ENCODE peak calls at places on chromosomes 12 and 14, in eight cellular contexts. J is spleen; R is IMR-90; B is effector memory CD4-positive, alpha-beta T cell; Q is aorta; D is body of pancreas; Y is upper lobe of left lung; X is PC-9. T is an unnamed sample.

GRCh38 chr14:60652674-60653387 is 3.6 kb upstream of the SIX1 start:
- DNase-seq in R (peak), D (no peak), Q (no peak), J (no peak), Y (peak), X (no peak), B (no peak), T (no peak)

GRCh38 chr14:56487090-56487667 is 92.4 kb upstream of the TMEM260 start:
- DNase-seq in D (no peak), Q (no peak), B (no peak), Y (no peak), R (peak), X (no peak), J (no peak), T (peak)

GRCh38 chr12:127145543-127145928 is 1121.4 kb upstream of the TMEM132C start:
- DNase-seq in J (no peak), Q (no peak), Y (no peak), R (no peak), D (no peak), X (no peak), B (no peak), T (no peak)

GRCh38 chr12:55830601-55831406 is 1.4 kb upstream of the DNAJC14 start:
- DNase-seq in J (peak), Q (peak), B (no peak), X (peak), R (peak), Y (peak), D (peak), T (no peak)

GRCh38 chr14:91873476-91874265 is 6.3 kb upstream of the TC2N start:
- DNase-seq in Y (no peak), B (peak), J (peak), X (no peak), D (no peak), R (peak), Q (no peak), T (peak)

GRCh38 chr14:103808403-103809001 is 38.9 kb downstream of the PPP1R13B start:
- DNase-seq in Q (peak), R (peak), D (peak), X (peak), J (peak), Y (no peak), B (peak), T (no peak)

GRCh38 chr14:21087294-21088091 is 11.0 kb downstream of the ZNF219 start:
- DNase-seq in Q (peak), R (peak), X (no peak), J (peak), B (peak), D (no peak), Y (peak), T (no peak)

GRCh38 chr12:64707362-64707761 is 51.8 kb downstream of the GNS start:
- DNase-seq in D (no peak), J (no peak), X (no peak), B (no peak), R (no peak), Y (no peak), Q (no peak), T (no peak)

GRCh38 chr14:100398044-100398443 is 74.9 kb downstream of the SLC25A47 start:
- DNase-seq in R (no peak), D (no peak), Y (no peak), Q (no peak), J (no peak), X (no peak), B (no peak), T (no peak)

GRCh38 chr12:81257952-81258551 is 180.2 kb downstream of the ACSS3 start:
- DNase-seq in Q (no peak), D (no peak), B (no peak), X (no peak), R (peak), Y (no peak), J (no peak), T (no peak)

GRCh38 chr12:113092478-113093408 is 36.2 kb downstream of the DTX1 start:
- DNase-seq in R (no peak), Y (peak), Q (no peak), X (peak), J (peak), D (no peak), B (no peak), T (no peak)

GRCh38 chr12:90897316-90897715 is 57.7 kb downstream of the CCER1 start:
- DNase-seq in Y (no peak), Q (no peak), X (no peak), B (no peak), J (no peak), D (no peak), R (no peak), T (no peak)

GRCh38 chr12:14416658-14417057 is 51.2 kb downstream of the ATF7IP start:
- DNase-seq in Y (no peak), B (no peak), Q (no peak), R (peak), D (no peak), J (no peak), X (peak), T (no peak)

GRCh38 chr12:28795306-28795705 is 353.8 kb upstream of the FAR2 start:
- DNase-seq in Q (no peak), R (peak), X (no peak), J (no peak), Y (no peak), D (no peak), B (no peak), T (no peak)

GRCh38 chr14:47678157-47678556 is 2.8 kb upstream of the MDGA2 start:
- DNase-seq in R (no peak), B (no peak), Q (no peak), J (no peak), Y (no peak), X (no peak), D (no peak), T (no peak)

GRCh38 chr14:102071283-102071998 is 15.4 kb downstream of the HSP90AA1 start:
- DNase-seq in Y (no peak), Q (no peak), B (no peak), X (peak), R (peak), J (peak), D (no peak), T (no peak)

GRCh38 chr14:90288646-90289355 is 32.4 kb downstream of the PSMC1 start:
- DNase-seq in Y (no peak), B (no peak), Q (no peak), J (no peak), D (no peak), R (peak), X (no peak), T (no peak)

GRCh38 chr12:96989916-96990315 is 82.9 kb downstream of the NEDD1 start:
- DNase-seq in Q (no peak), Y (no peak), D (peak), J (no peak), B (no peak), R (no peak), X (peak), T (no peak)

GRCh38 chr14:102838531-102838930 is 61.3 kb downstream of the TRAF3 start:
- DNase-seq in X (no peak), J (no peak), R (no peak), D (no peak), B (no peak), Q (no peak), Y (no peak), T (no peak)

GRCh38 chr14:26132061-26132460 is 465.8 kb downstream of the NOVA1 start:
- DNase-seq in J (no peak), D (no peak), X (no peak), R (no peak), Q (no peak), Y (no peak), B (no peak), T (no peak)

DNA sequence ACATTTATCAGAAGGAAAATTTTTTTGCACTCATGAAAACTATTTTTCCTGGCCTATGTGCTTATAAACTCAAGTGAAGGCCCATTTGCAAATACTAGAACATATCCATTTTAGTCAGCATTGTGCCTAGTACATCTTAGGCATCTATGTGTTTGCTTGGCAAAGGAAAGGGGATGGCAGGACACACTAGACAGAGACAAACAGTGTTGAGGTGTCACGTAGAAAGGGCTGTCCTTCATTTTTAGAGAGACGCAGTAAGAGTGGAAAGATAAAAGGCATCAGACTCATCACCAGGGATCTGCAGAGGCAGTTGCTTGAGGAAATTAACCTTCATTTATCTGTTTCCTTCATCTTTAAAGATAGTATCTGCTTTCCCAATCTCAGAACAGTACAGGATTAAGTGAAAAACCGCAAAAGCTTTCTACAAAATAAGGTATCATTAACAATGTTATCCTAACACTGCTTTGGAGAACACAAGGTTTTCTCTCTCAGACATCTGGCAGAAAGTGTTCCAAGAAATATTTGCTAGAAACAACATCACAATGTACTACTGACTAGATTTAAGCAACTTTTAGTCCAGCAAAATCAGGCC is 2.1 kb downstream of the YBX3 start:
- DNase-seq in X (no peak), J (no peak), Q (no peak), D (no peak), B (no peak), Y (no peak), R (no peak), T (no peak)
- H3K27ac ChIP-seq in X (peak), J (peak), Q (peak), D (peak), B (no peak), Y (peak), R (peak), T (peak)

DNA sequence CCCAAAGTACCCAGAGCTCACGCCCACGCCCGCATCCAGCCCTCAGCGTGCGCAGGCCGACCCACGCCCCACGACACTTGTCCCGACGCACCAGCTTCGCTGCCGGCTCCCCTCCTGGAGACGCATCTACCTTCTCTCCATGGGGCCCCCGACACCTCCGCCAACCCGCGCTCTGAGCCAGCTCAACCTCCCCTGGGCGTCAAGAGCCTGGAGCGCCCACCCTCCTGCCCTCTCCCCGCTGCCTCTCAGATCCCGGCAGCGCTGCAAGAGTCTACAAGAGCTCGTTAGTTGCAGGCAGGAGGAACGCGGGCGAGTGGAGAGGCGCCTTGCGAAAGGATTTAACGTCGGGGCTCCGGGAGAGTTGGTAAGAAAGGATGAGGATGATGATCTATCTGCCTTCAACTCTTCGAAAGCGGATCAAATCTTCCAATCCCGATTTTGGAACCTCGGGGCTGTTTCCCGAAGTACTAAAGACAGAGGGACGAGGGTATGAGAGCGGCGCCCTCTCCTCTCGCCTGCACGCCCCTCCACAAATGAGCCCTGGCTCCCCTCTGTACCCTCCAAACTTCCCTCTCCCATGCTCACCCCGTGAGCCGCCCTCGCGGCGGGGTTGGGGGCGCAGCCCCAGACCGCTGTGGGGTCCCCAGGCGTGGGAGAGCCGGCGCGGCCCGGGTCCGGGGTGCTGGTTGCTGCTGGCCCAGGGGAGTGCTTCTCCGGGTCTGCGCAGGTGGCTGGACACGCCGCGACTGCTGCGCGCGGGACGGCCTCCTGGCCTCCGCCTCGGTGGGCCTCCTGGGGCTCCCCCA is 968 bp downstream of the LTBP2 start:
- DNase-seq in R (peak), Q (no peak), D (no peak), J (peak), X (no peak), B (no peak), Y (peak), T (no peak)
- H3K27ac ChIP-seq in R (peak), Q (no peak), D (no peak), J (no peak), X (no peak), B (no peak), Y (peak), T (peak)

GRCh38 chr12:32497864-32498263 is 98.5 kb downstream of the FGD4 start:
- DNase-seq in R (no peak), D (no peak), B (no peak), J (no peak), Q (no peak), X (no peak), Y (no peak), T (no peak)
- H3K27ac ChIP-seq in R (no peak), D (no peak), B (no peak), J (no peak), Q (no peak), X (no peak), Y (no peak), T (no peak)

GRCh38 chr12:12521044-12521485 is 41.6 kb downstream of the DUSP16 start:
- DNase-seq in X (no peak), R (no peak), Q (no peak), D (no peak), J (no peak), Y (no peak), B (no peak), T (no peak)
- H3K27ac ChIP-seq in X (no peak), R (no peak), Q (no peak), D (no peak), J (no peak), Y (no peak), B (no peak), T (no peak)

GRCh38 chr14:50804181-50804721 is 26.7 kb downstream of the NIN start:
- DNase-seq in B (no peak), J (no peak), Q (no peak), R (peak), X (no peak), D (no peak), Y (no peak), T (no peak)

GRCh38 chr14:50800032-50800431 is 30.9 kb downstream of the NIN start:
- DNase-seq in Q (no peak), J (no peak), Y (no peak), D (no peak), R (peak), X (no peak), B (no peak), T (no peak)

GRCh38 chr14:50805396-50805795 is 25.6 kb downstream of the NIN start:
- DNase-seq in Y (no peak), Q (no peak), B (no peak), J (no peak), R (no peak), X (no peak), D (no peak), T (no peak)

GRCh38 chr14:50798048-50798421 is 32.9 kb downstream of the NIN start:
- DNase-seq in J (no peak), D (no peak), B (no peak), R (no peak), Q (no peak), X (no peak), Y (no peak), T (no peak)

DNA sequence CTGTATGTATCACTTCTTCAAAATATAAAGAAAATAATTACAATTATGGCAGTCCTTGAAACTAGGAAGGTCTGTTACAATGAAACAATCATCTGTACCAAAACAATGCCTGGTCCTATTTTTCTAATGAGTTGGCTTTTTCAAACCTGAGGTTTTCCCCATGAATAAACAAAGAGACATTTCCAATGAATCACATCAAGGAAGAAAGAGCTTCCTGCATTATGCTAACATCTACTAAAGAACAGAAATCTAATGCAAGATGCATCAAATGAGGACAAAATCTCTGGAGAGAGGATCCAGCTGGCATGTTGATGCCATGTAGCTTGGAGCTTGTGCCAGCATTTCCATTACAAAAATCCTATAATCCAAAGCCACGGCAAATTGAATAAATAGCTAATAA is 29.3 kb downstream of the NIN start:
- DNase-seq in Y (no peak), B (no peak), J (no peak), X (no peak), Q (no peak), R (peak), D (no peak), T (no peak)
- H3K27ac ChIP-seq in Y (no peak), B (no peak), J (no peak), X (no peak), Q (no peak), R (no peak), D (no peak), T (peak)

GRCh38 chr12:52542157-52542556 is 10.8 kb downstream of the KRT71 start:
- DNase-seq in Q (peak), Y (no peak), R (no peak), B (no peak), D (no peak), J (peak), X (no peak), T (no peak)

GRCh38 chr12:52541709-52542108 is 11.2 kb downstream of the KRT71 start:
- DNase-seq in Q (peak), Y (no peak), X (no peak), R (no peak), B (no peak), J (peak), D (no peak), T (no peak)

GRCh38 chr12:52542785-52543318 is 10.1 kb downstream of the KRT71 start:
- DNase-seq in Y (no peak), J (peak), X (no peak), B (no peak), D (no peak), R (no peak), Q (peak), T (no peak)

GRCh38 chr12:52546126-52546525 is 6.8 kb downstream of the KRT71 start:
- DNase-seq in R (no peak), J (no peak), Q (peak), B (no peak), D (no peak), Y (peak), X (no peak), T (no peak)

DNA sequence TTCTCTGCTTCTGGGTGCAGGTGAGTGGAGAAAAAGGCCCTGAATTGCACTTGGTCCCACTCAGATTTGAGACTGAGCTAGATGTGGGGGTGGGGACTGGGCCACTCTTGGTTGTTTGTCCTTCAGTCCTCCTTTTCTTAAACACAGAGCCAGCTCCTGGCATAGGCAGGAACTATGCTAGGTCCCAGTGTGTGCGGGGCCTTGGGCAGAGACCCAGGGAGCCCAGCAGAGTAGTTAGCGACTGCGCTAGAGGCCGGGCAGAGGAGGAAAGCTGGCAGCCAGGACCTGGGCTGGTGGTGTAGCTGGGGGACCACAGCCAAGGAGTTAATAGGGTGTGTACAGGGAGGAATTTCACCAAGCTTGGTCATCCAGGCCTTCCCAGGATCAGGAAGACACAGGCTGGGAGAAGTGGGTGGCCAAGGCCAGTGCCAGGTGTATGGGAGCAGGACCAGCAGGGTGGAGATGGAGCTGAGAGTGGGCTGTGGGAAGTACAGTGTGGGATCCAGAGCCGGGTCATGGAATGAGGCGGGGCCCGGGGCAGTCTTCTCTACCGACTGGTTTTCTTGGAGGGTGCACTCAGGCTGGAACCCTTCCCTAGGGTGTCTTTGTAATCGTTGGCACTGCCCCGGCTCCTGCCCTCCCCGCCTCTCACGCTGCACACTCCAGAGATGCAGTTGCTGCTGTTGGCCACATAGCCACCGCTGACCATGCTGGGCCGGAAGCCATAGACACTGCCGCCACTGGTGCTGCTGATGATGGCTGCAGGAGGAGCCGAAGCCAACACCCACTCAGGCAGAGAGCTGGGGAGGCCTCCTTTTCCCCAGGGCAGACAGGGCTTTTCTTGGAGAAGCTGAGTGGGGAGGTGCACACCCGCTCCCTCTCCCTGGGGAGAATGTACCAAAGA is 8.7 kb downstream of the KRT71 start:
- DNase-seq in J (peak), R (no peak), Y (no peak), B (no peak), X (no peak), D (no peak), Q (peak), T (no peak)
- H3K27ac ChIP-seq in J (no peak), R (no peak), Y (no peak), B (no peak), X (no peak), D (no peak), Q (no peak), T (no peak)

GRCh38 chr12:104490221-104490620 is 33.5 kb downstream of the CHST11 start:
- DNase-seq in X (no peak), Q (no peak), J (no peak), B (no peak), Y (no peak), R (no peak), D (no peak), T (no peak)
- H3K27ac ChIP-seq in X (no peak), Q (no peak), J (no peak), B (no peak), Y (peak), R (no peak), D (no peak), T (no peak)

GRCh38 chr14:78605065-78605762 is 435.0 kb downstream of the NRXN3 start:
- DNase-seq in J (no peak), D (no peak), Q (no peak), Y (no peak), R (no peak), X (no peak), B (no peak), T (no peak)
- H3K27ac ChIP-seq in J (no peak), D (no peak), Q (no peak), Y (no peak), R (no peak), X (no peak), B (no peak), T (peak)

GRCh38 chr12:20148241-20148640 is 220.1 kb upstream of the PDE3A start:
- DNase-seq in Y (no peak), R (no peak), Q (no peak), X (no peak), B (no peak), J (no peak), D (no peak), T (no peak)

GRCh38 chr12:20140751-20141150 is 227.6 kb upstream of the PDE3A start:
- DNase-seq in J (no peak), X (no peak), R (no peak), D (no peak), Q (no peak), Y (no peak), B (no peak), T (no peak)

GRCh38 chr12:20144341-20144740 is 224.0 kb upstream of the PDE3A start:
- DNase-seq in D (no peak), Q (no peak), J (no peak), X (no peak), B (no peak), Y (no peak), R (no peak), T (no peak)

GRCh38 chr12:20142295-20142694 is 226.0 kb upstream of the PDE3A start:
- DNase-seq in D (no peak), B (no peak), R (no peak), Q (no peak), X (no peak), Y (no peak), J (no peak), T (no peak)

GRCh38 chr12:20142956-20143355 is 225.4 kb upstream of the PDE3A start:
- DNase-seq in R (no peak), B (no peak), Q (no peak), X (no peak), J (no peak), D (no peak), Y (no peak), T (no peak)
- H3K27ac ChIP-seq in R (peak), B (no peak), Q (no peak), X (no peak), J (no peak), D (no peak), Y (no peak), T (no peak)